ENCODE peak calls at places on chromosome 14, in four cellular contexts. X is H1, A is MM.1S, G is astrocyte. O is an unnamed sample.

GRCh38 chr14:51750542-51750941 is 98.8 kb downstream of the FRMD6 start:
- DNase-seq in A (no peak), X (peak), G (no peak), O (no peak)

GRCh38 chr14:99821519-99822165 is 28.4 kb downstream of the EML1 start:
- DNase-seq in G (peak), A (no peak), X (no peak), O (peak)

GRCh38 chr14:76644875-76645518 is 116.3 kb upstream of the VASH1 start:
- DNase-seq in G (no peak), X (peak), A (no peak), O (peak)

GRCh38 chr14:59481407-59482119 is 2.6 kb downstream of the L3HYPDH start:
- DNase-seq in G (peak), A (no peak), X (no peak), O (peak)

GRCh38 chr14:84228702-84229101 is 1301.2 kb upstream of the FLRT2 start:
- DNase-seq in G (no peak), X (no peak), A (no peak), O (no peak)

GRCh38 chr14:47917344-47917954 is 242.0 kb upstream of the MDGA2 start:
- DNase-seq in X (peak), G (peak), A (peak), O (peak)

GRCh38 chr14:74526854-74527585 is 33.5 kb downstream of the ISCA2 start:
- DNase-seq in X (no peak), A (no peak), G (no peak), O (no peak)

GRCh38 chr14:37565550-37565949 is 29.5 kb downstream of the FOXA1 start:
- DNase-seq in A (no peak), X (no peak), G (no peak), O (no peak)

GRCh38 chr14:87152701-87153100 is 840.3 kb downstream of the GALC start:
- DNase-seq in G (no peak), A (peak), X (no peak), O (no peak)

GRCh38 chr14:100406505-100407131 is 83.5 kb downstream of the SLC25A47 start:
- DNase-seq in X (no peak), A (no peak), G (peak), O (peak)

GRCh38 chr14:96806836-96807235 is 9.7 kb downstream of the VRK1 start:
- DNase-seq in X (no peak), G (no peak), A (no peak), O (no peak)

GRCh38 chr14:77965919-77966435 is 166.1 kb downstream of the ADCK1 start:
- DNase-seq in A (peak), X (peak), G (peak), O (peak)

GRCh38 chr14:21169587-21169986 is 13.7 kb upstream of the OR5AU1 start:
- DNase-seq in X (no peak), A (no peak), G (no peak), O (no peak)

GRCh38 chr14:60222820-60223219 is 26.2 kb upstream of the PPM1A start:
- DNase-seq in G (no peak), A (no peak), X (no peak), O (peak)

GRCh38 chr14:91482278-91483023 is 27.7 kb downstream of the PPP4R3A start:
- DNase-seq in A (no peak), X (no peak), G (peak), O (no peak)

GRCh38 chr14:58607571-58608317 is 30.0 kb upstream of the DACT1 start:
- DNase-seq in X (no peak), A (no peak), G (peak), O (peak)

GRCh38 chr14:53249059-53249458 is 95.9 kb upstream of the DDHD1 start:
- DNase-seq in X (no peak), A (no peak), G (peak), O (peak)

GRCh38 chr14:70116278-70116677 is 72.5 kb downstream of the SLC8A3 start:
- DNase-seq in G (no peak), A (no peak), X (no peak), O (no peak)

GRCh38 chr14:71242237-71242748 is 335.0 kb downstream of the PCNX1 start:
- DNase-seq in A (no peak), G (peak), X (no peak), O (no peak)

GRCh38 chr14:73100334-73100733 is 36.0 kb upstream of the PSEN1 start:
- DNase-seq in G (no peak), X (no peak), A (no peak), O (no peak)

GRCh38 chr14:86794689-86795088 is 1198.3 kb downstream of the GALC start:
- DNase-seq in A (no peak), X (no peak), G (no peak), O (no peak)

GRCh38 chr14:68384335-68384734 is 408.5 kb downstream of the ZFP36L1 start:
- DNase-seq in G (no peak), X (no peak), A (no peak), O (peak)

GRCh38 chr14:75088566-75089373 is 19.3 kb downstream of the ZC2HC1C start:
- DNase-seq in X (no peak), G (peak), A (peak), O (peak)

GRCh38 chr14:77376380-77376770 is 519 bp downstream of the TMED8 start:
- DNase-seq in A (peak), G (no peak), X (no peak), O (peak)

GRCh38 chr14:50954811-50955372 is 10.6 kb upstream of the PYGL start:
- DNase-seq in X (no peak), G (peak), A (no peak), O (peak)

GRCh38 chr14:98189521-98189920 is 1082.5 kb downstream of the BCL11B start:
- DNase-seq in X (no peak), A (no peak), G (no peak), O (no peak)
- H3K4me3 ChIP-seq in X (no peak), A (no peak), G (no peak), O (no peak)

GRCh38 chr14:94021416-94022157 is 4.6 kb upstream of the OTUB2 start:
- DNase-seq in A (peak), G (peak), X (no peak), O (no peak)
- H3K4me3 ChIP-seq in A (no peak), G (no peak), X (no peak), O (no peak)

GRCh38 chr14:102594514-102595175 is 2.2 kb downstream of the RCOR1 start:
- DNase-seq in A (peak), G (peak), X (no peak), O (peak)
- H3K4me3 ChIP-seq in A (peak), G (peak), X (peak), O (peak)

GRCh38 chr14:63782683-63783389 is 55.0 kb upstream of the SGPP1 start:
- DNase-seq in X (no peak), G (no peak), A (no peak), O (no peak)

GRCh38 chr14:63787995-63788946 is 60.4 kb upstream of the SGPP1 start:
- DNase-seq in X (no peak), G (no peak), A (no peak), O (no peak)
- H3K4me3 ChIP-seq in X (no peak), G (no peak), A (no peak), O (no peak)

GRCh38 chr14:22685467-22685866 is 41.3 kb upstream of the OR6J1 start:
- DNase-seq in A (no peak), G (no peak), X (no peak), O (no peak)
- H3K4me3 ChIP-seq in A (no peak), G (no peak), X (no peak), O (no peak)

GRCh38 chr14:36506732-36507614 is 13.1 kb downstream of the NKX2-1 start:
- DNase-seq in A (no peak), G (no peak), X (no peak), O (no peak)

GRCh38 chr14:36504805-36505192 is 15.2 kb downstream of the NKX2-1 start:
- DNase-seq in X (no peak), A (no peak), G (no peak), O (no peak)

GRCh38 chr14:36507847-36508417 is 12.1 kb downstream of the NKX2-1 start:
- DNase-seq in A (no peak), X (no peak), G (no peak), O (no peak)

GRCh38 chr14:36505193-36505815 is 14.7 kb downstream of the NKX2-1 start:
- DNase-seq in A (peak), G (no peak), X (no peak), O (no peak)

DNA sequence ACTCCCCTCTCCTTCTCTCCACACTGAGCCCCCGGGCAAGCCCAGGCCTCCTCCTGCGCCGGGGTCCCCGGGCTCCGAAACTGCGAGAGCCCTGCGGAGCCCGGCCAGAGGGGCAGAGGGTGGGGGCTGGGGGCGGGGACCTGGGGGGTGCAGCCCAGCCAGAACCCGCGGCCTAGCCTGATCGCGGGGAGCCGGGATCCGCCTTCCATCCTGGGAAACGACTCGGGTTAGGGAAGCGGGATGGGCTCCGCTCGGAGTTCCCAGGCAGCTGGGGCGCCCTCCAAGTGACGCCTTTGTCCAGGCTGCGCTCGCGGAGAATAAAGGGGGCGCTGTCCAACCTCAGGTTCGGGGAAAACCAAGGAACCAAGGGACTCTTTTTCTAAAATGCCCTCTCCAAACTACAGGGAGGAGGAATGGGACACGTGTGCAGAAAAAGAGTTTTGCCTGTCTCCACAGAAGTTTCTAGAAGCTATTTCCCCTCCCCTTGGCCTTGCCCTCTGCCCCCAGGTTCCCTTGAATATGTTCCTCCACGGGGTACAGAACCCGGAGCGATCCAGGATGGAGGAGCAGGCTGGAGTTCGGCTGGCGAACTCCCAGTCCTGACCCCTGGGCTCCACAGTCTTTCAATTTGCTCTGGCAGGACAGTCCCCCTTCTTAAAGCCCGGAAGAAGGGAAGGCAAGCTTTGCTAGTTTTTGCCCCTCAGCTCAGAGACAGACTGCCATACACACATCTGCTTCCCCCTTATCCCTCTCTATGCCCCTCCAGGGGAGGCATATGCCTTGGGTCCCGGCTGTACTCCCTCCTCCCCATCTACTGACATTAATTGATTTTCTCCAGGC is 13.9 kb downstream of the NKX2-1 start:
- DNase-seq in A (no peak), G (no peak), X (no peak), O (no peak)
- H3K4me3 ChIP-seq in A (peak), G (no peak), X (peak), O (peak)

GRCh38 chr14:93787465-93788306 is 599 bp downstream of the PRIMA1 start:
- DNase-seq in A (no peak), X (no peak), G (no peak), O (no peak)
- H3K4me3 ChIP-seq in A (no peak), X (peak), G (no peak), O (no peak)

GRCh38 chr14:22955702-22956575 is 951 bp downstream of the HAUS4 start:
- DNase-seq in A (no peak), X (no peak), G (peak), O (peak)
- H3K4me3 ChIP-seq in A (peak), X (peak), G (peak), O (peak)